ENCODE peak calls at places on chromosomes 6 and 20, in five cellular contexts. One of them, this sample, is unnamed. For H3K27me3, the result is how much of the 10 kb centered on the place peaks cover.

GRCh38 chr6:132937466-132937906 is 123.1 kb downstream of the RPS12 start:
- DNase-seq in bronchial epithelial cell: peak
- DNase-seq in GM06990: no peak
- DNase-seq in heart left ventricle: peak
- DNase-seq in endodermal cell: peak
- DNase-seq in this sample: peak

GRCh38 chr6:108598316-108598863 is 37.7 kb downstream of the FOXO3 start:
- DNase-seq in bronchial epithelial cell: peak
- DNase-seq in GM06990: peak
- DNase-seq in heart left ventricle: no peak
- DNase-seq in endodermal cell: no peak
- DNase-seq in this sample: no peak

GRCh38 chr6:151276112-151276745 is 36.5 kb downstream of the AKAP12 start:
- DNase-seq in bronchial epithelial cell: peak
- DNase-seq in GM06990: no peak
- DNase-seq in heart left ventricle: no peak
- DNase-seq in endodermal cell: no peak
- DNase-seq in this sample: peak

GRCh38 chr20:25859649-25860530 is 163.2 kb upstream of the ZNF337 start:
- DNase-seq in bronchial epithelial cell: peak
- DNase-seq in GM06990: peak
- DNase-seq in heart left ventricle: peak
- DNase-seq in endodermal cell: peak
- DNase-seq in this sample: peak

GRCh38 chr20:37776049-37776448 is 82.2 kb downstream of the CTNNBL1 start:
- DNase-seq in bronchial epithelial cell: no peak
- DNase-seq in GM06990: no peak
- DNase-seq in heart left ventricle: no peak
- DNase-seq in endodermal cell: no peak
- DNase-seq in this sample: no peak

GRCh38 chr20:47241345-47241781 is 115.1 kb downstream of the ZMYND8 start:
- DNase-seq in bronchial epithelial cell: no peak
- DNase-seq in GM06990: no peak
- DNase-seq in heart left ventricle: no peak
- DNase-seq in endodermal cell: no peak
- DNase-seq in this sample: peak

GRCh38 chr20:58077282-58077681 is 151.2 kb downstream of the ANKRD60 start:
- DNase-seq in bronchial epithelial cell: no peak
- DNase-seq in GM06990: no peak
- DNase-seq in heart left ventricle: no peak
- DNase-seq in endodermal cell: peak
- DNase-seq in this sample: no peak

GRCh38 chr6:36590237-36590636 is 3.9 kb upstream of the SRSF3 start:
- DNase-seq in bronchial epithelial cell: peak
- DNase-seq in GM06990: no peak
- DNase-seq in heart left ventricle: no peak
- DNase-seq in endodermal cell: no peak
- DNase-seq in this sample: peak

GRCh38 chr6:129492260-129492659 is 217.7 kb downstream of the ARHGAP18 start:
- DNase-seq in bronchial epithelial cell: no peak
- DNase-seq in GM06990: no peak
- DNase-seq in heart left ventricle: no peak
- DNase-seq in endodermal cell: no peak
- DNase-seq in this sample: no peak

GRCh38 chr20:21505161-21505809 is 8.6 kb downstream of the NKX2-2 start:
- DNase-seq in bronchial epithelial cell: no peak
- DNase-seq in GM06990: peak
- DNase-seq in heart left ventricle: peak
- DNase-seq in endodermal cell: peak
- DNase-seq in this sample: peak

GRCh38 chr6:68575765-68576439 is 59.2 kb upstream of the ADGRB3 start:
- DNase-seq in bronchial epithelial cell: no peak
- DNase-seq in GM06990: no peak
- DNase-seq in heart left ventricle: no peak
- DNase-seq in endodermal cell: peak
- DNase-seq in this sample: no peak

GRCh38 chr6:148720371-148720770 is 26.5 kb upstream of the UST start:
- DNase-seq in bronchial epithelial cell: no peak
- DNase-seq in GM06990: no peak
- DNase-seq in heart left ventricle: no peak
- DNase-seq in endodermal cell: no peak
- DNase-seq in this sample: no peak

GRCh38 chr6:79672631-79673065 is 41.5 kb downstream of the SH3BGRL2 start:
- DNase-seq in bronchial epithelial cell: peak
- DNase-seq in GM06990: no peak
- DNase-seq in heart left ventricle: no peak
- DNase-seq in endodermal cell: no peak
- DNase-seq in this sample: peak

GRCh38 chr6:137821486-137821885 is 45.6 kb upstream of the TNFAIP3 start:
- DNase-seq in bronchial epithelial cell: no peak
- DNase-seq in GM06990: no peak
- DNase-seq in heart left ventricle: no peak
- DNase-seq in endodermal cell: no peak
- DNase-seq in this sample: no peak

GRCh38 chr6:137819740-137820139 is 47.3 kb upstream of the TNFAIP3 start:
- DNase-seq in bronchial epithelial cell: no peak
- DNase-seq in GM06990: no peak
- DNase-seq in heart left ventricle: no peak
- DNase-seq in endodermal cell: no peak
- DNase-seq in this sample: no peak

GRCh38 chr6:137818440-137818839 is 48.6 kb upstream of the TNFAIP3 start:
- DNase-seq in bronchial epithelial cell: no peak
- DNase-seq in GM06990: no peak
- DNase-seq in heart left ventricle: no peak
- DNase-seq in endodermal cell: no peak
- DNase-seq in this sample: no peak

GRCh38 chr6:137820425-137820824 is 46.6 kb upstream of the TNFAIP3 start:
- DNase-seq in bronchial epithelial cell: no peak
- DNase-seq in GM06990: no peak
- DNase-seq in heart left ventricle: no peak
- DNase-seq in endodermal cell: no peak
- DNase-seq in this sample: no peak

DNA sequence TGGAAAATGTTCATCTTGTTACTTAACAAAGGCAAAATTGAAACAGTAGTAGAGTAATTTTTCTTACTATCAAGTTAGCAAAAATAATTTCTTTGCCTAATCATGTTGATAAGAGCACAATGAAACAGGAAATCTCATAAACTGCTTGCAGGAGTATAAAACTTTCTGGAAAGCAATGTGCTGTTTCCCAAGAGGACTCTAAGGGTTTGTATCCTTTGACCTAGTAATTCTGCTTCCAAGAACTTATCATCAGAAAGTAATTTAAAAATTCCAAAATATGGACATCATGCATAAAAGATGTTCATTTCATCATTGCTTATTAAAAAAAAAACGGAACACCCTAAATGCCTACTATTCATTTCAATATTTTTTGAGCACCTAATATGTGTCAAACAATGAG is 46.1 kb upstream of the TNFAIP3 start:
- DNase-seq in bronchial epithelial cell: no peak
- DNase-seq in GM06990: no peak
- DNase-seq in heart left ventricle: no peak
- DNase-seq in endodermal cell: no peak
- DNase-seq in this sample: no peak
- H3K4me3 ChIP-seq in bronchial epithelial cell: no peak
- H3K4me3 ChIP-seq in GM06990: no peak
- H3K4me3 ChIP-seq in heart left ventricle: no peak
- H3K4me3 ChIP-seq in endodermal cell: no peak
- H3K4me3 ChIP-seq in this sample: no peak

GRCh38 chr6:27273783-27274182 is 26.3 kb downstream of the PRSS16 start:
- DNase-seq in bronchial epithelial cell: no peak
- DNase-seq in GM06990: no peak
- DNase-seq in heart left ventricle: no peak
- DNase-seq in endodermal cell: no peak
- DNase-seq in this sample: no peak
- H3K27me3 ChIP-seq in bronchial epithelial cell: under half
- H3K27me3 ChIP-seq in GM06990: under half
- H3K27me3 ChIP-seq in heart left ventricle: under half
- H3K27me3 ChIP-seq in endodermal cell: under half
- H3K27me3 ChIP-seq in this sample: under half

GRCh38 chr6:4347877-4348276 is 212.5 kb upstream of the ECI2 start:
- DNase-seq in bronchial epithelial cell: no peak
- DNase-seq in GM06990: no peak
- DNase-seq in heart left ventricle: no peak
- DNase-seq in endodermal cell: peak
- DNase-seq in this sample: no peak
- H3K4me3 ChIP-seq in bronchial epithelial cell: no peak
- H3K4me3 ChIP-seq in GM06990: no peak
- H3K4me3 ChIP-seq in heart left ventricle: no peak
- H3K4me3 ChIP-seq in endodermal cell: no peak
- H3K4me3 ChIP-seq in this sample: no peak

GRCh38 chr20:61816606-61817005 is 249.1 kb downstream of the TAF4 start:
- DNase-seq in bronchial epithelial cell: no peak
- DNase-seq in GM06990: no peak
- DNase-seq in heart left ventricle: no peak
- DNase-seq in endodermal cell: no peak
- DNase-seq in this sample: no peak
- H3K27me3 ChIP-seq in bronchial epithelial cell: under half
- H3K27me3 ChIP-seq in GM06990: under half
- H3K27me3 ChIP-seq in heart left ventricle: under half
- H3K27me3 ChIP-seq in endodermal cell: under half
- H3K27me3 ChIP-seq in this sample: under half

This sample was measured in brain microvascular endothelial cell.